ENCODE peak calls at places on chromosomes 4 and X, in nine cellular contexts. One of them, this sample, is unnamed.

GRCh38 chr4:140884431-140885058 is 128.4 kb upstream of the TBC1D9 start:
- DNase-seq in astrocyte: peak
- DNase-seq in T-helper 2 cell: no peak
- DNase-seq in activated CD8-positive, alpha-beta memory T cell treated with anti-CD3 and anti-CD28 coated beads for 24 hours: no peak
- DNase-seq in ACHN: peak
- DNase-seq in non-pigmented ciliary epithelial cell: peak
- DNase-seq in caudate nucleus: no peak
- DNase-seq in stimulated activated CD4-positive, alpha-beta T cell treated with anti-CD3 and anti-CD28 coated beads, Interleukin-15, amount 100 ng/mL, for 24 hours: peak
- DNase-seq in fibroblast of lung: peak
- DNase-seq in this sample: peak

GRCh38 chr4:41525129-41525528 is 12.8 kb upstream of the LIMCH1 start:
- DNase-seq in astrocyte: peak
- DNase-seq in T-helper 2 cell: no peak
- DNase-seq in activated CD8-positive, alpha-beta memory T cell treated with anti-CD3 and anti-CD28 coated beads for 24 hours: no peak
- DNase-seq in ACHN: no peak
- DNase-seq in non-pigmented ciliary epithelial cell: peak
- DNase-seq in caudate nucleus: no peak
- DNase-seq in stimulated activated CD4-positive, alpha-beta T cell treated with anti-CD3 and anti-CD28 coated beads, Interleukin-15, amount 100 ng/mL, for 24 hours: no peak
- DNase-seq in fibroblast of lung: peak
- DNase-seq in this sample: peak

GRCh38 chrX:38669425-38669824 is 108.1 kb downstream of the TSPAN7 start:
- DNase-seq in astrocyte: no peak
- DNase-seq in T-helper 2 cell: no peak
- DNase-seq in activated CD8-positive, alpha-beta memory T cell treated with anti-CD3 and anti-CD28 coated beads for 24 hours: no peak
- DNase-seq in ACHN: no peak
- DNase-seq in non-pigmented ciliary epithelial cell: no peak
- DNase-seq in caudate nucleus: no peak
- DNase-seq in stimulated activated CD4-positive, alpha-beta T cell treated with anti-CD3 and anti-CD28 coated beads, Interleukin-15, amount 100 ng/mL, for 24 hours: no peak
- DNase-seq in fibroblast of lung: no peak
- DNase-seq in this sample: no peak

GRCh38 chr4:147347217-147347616 is 133.7 kb upstream of the EDNRA start:
- DNase-seq in astrocyte: no peak
- DNase-seq in T-helper 2 cell: no peak
- DNase-seq in activated CD8-positive, alpha-beta memory T cell treated with anti-CD3 and anti-CD28 coated beads for 24 hours: no peak
- DNase-seq in ACHN: no peak
- DNase-seq in non-pigmented ciliary epithelial cell: no peak
- DNase-seq in caudate nucleus: no peak
- DNase-seq in stimulated activated CD4-positive, alpha-beta T cell treated with anti-CD3 and anti-CD28 coated beads, Interleukin-15, amount 100 ng/mL, for 24 hours: no peak
- DNase-seq in fibroblast of lung: no peak
- DNase-seq in this sample: no peak

GRCh38 chr4:115780835-115781234 is 667.4 kb upstream of the NDST4 start:
- DNase-seq in astrocyte: no peak
- DNase-seq in T-helper 2 cell: no peak
- DNase-seq in activated CD8-positive, alpha-beta memory T cell treated with anti-CD3 and anti-CD28 coated beads for 24 hours: no peak
- DNase-seq in ACHN: no peak
- DNase-seq in non-pigmented ciliary epithelial cell: no peak
- DNase-seq in caudate nucleus: no peak
- DNase-seq in stimulated activated CD4-positive, alpha-beta T cell treated with anti-CD3 and anti-CD28 coated beads, Interleukin-15, amount 100 ng/mL, for 24 hours: no peak
- DNase-seq in fibroblast of lung: no peak
- DNase-seq in this sample: no peak

GRCh38 chr4:113849771-113850170 is 88.2 kb upstream of the CAMK2D start:
- DNase-seq in astrocyte: peak
- DNase-seq in T-helper 2 cell: no peak
- DNase-seq in activated CD8-positive, alpha-beta memory T cell treated with anti-CD3 and anti-CD28 coated beads for 24 hours: no peak
- DNase-seq in ACHN: no peak
- DNase-seq in non-pigmented ciliary epithelial cell: no peak
- DNase-seq in caudate nucleus: no peak
- DNase-seq in stimulated activated CD4-positive, alpha-beta T cell treated with anti-CD3 and anti-CD28 coated beads, Interleukin-15, amount 100 ng/mL, for 24 hours: no peak
- DNase-seq in fibroblast of lung: peak
- DNase-seq in this sample: no peak

GRCh38 chr4:185534850-185535761 is at the start of gene PDLIM3:
- DNase-seq in astrocyte: peak
- DNase-seq in T-helper 2 cell: no peak
- DNase-seq in activated CD8-positive, alpha-beta memory T cell treated with anti-CD3 and anti-CD28 coated beads for 24 hours: no peak
- DNase-seq in ACHN: peak
- DNase-seq in non-pigmented ciliary epithelial cell: no peak
- DNase-seq in caudate nucleus: peak
- DNase-seq in stimulated activated CD4-positive, alpha-beta T cell treated with anti-CD3 and anti-CD28 coated beads, Interleukin-15, amount 100 ng/mL, for 24 hours: peak
- DNase-seq in fibroblast of lung: peak
- DNase-seq in this sample: no peak

GRCh38 chrX:39725928-39726619 is 371.7 kb downstream of the BCOR start:
- DNase-seq in astrocyte: peak
- DNase-seq in T-helper 2 cell: no peak
- DNase-seq in activated CD8-positive, alpha-beta memory T cell treated with anti-CD3 and anti-CD28 coated beads for 24 hours: no peak
- DNase-seq in ACHN: no peak
- DNase-seq in non-pigmented ciliary epithelial cell: peak
- DNase-seq in caudate nucleus: no peak
- DNase-seq in stimulated activated CD4-positive, alpha-beta T cell treated with anti-CD3 and anti-CD28 coated beads, Interleukin-15, amount 100 ng/mL, for 24 hours: no peak
- DNase-seq in fibroblast of lung: peak
- DNase-seq in this sample: no peak

GRCh38 chr4:71711044-71711984 is 72.6 kb downstream of the GC start:
- DNase-seq in astrocyte: no peak
- DNase-seq in T-helper 2 cell: no peak
- DNase-seq in activated CD8-positive, alpha-beta memory T cell treated with anti-CD3 and anti-CD28 coated beads for 24 hours: no peak
- DNase-seq in ACHN: no peak
- DNase-seq in non-pigmented ciliary epithelial cell: no peak
- DNase-seq in caudate nucleus: no peak
- DNase-seq in stimulated activated CD4-positive, alpha-beta T cell treated with anti-CD3 and anti-CD28 coated beads, Interleukin-15, amount 100 ng/mL, for 24 hours: no peak
- DNase-seq in fibroblast of lung: no peak
- DNase-seq in this sample: peak

GRCh38 chrX:12021708-12022107 is 116.6 kb upstream of the FRMPD4 start:
- DNase-seq in astrocyte: no peak
- DNase-seq in T-helper 2 cell: no peak
- DNase-seq in activated CD8-positive, alpha-beta memory T cell treated with anti-CD3 and anti-CD28 coated beads for 24 hours: no peak
- DNase-seq in ACHN: no peak
- DNase-seq in non-pigmented ciliary epithelial cell: no peak
- DNase-seq in caudate nucleus: no peak
- DNase-seq in stimulated activated CD4-positive, alpha-beta T cell treated with anti-CD3 and anti-CD28 coated beads, Interleukin-15, amount 100 ng/mL, for 24 hours: no peak
- DNase-seq in fibroblast of lung: peak
- DNase-seq in this sample: peak

GRCh38 chrX:31209005-31209612 is 137.3 kb upstream of the FTHL17 start:
- DNase-seq in astrocyte: peak
- DNase-seq in T-helper 2 cell: no peak
- DNase-seq in activated CD8-positive, alpha-beta memory T cell treated with anti-CD3 and anti-CD28 coated beads for 24 hours: no peak
- DNase-seq in ACHN: no peak
- DNase-seq in non-pigmented ciliary epithelial cell: no peak
- DNase-seq in caudate nucleus: no peak
- DNase-seq in stimulated activated CD4-positive, alpha-beta T cell treated with anti-CD3 and anti-CD28 coated beads, Interleukin-15, amount 100 ng/mL, for 24 hours: no peak
- DNase-seq in fibroblast of lung: peak
- DNase-seq in this sample: no peak

GRCh38 chr4:76540496-76540895 is 105.5 kb downstream of the SHROOM3 start:
- DNase-seq in astrocyte: no peak
- DNase-seq in T-helper 2 cell: no peak
- DNase-seq in activated CD8-positive, alpha-beta memory T cell treated with anti-CD3 and anti-CD28 coated beads for 24 hours: no peak
- DNase-seq in ACHN: no peak
- DNase-seq in non-pigmented ciliary epithelial cell: no peak
- DNase-seq in caudate nucleus: no peak
- DNase-seq in stimulated activated CD4-positive, alpha-beta T cell treated with anti-CD3 and anti-CD28 coated beads, Interleukin-15, amount 100 ng/mL, for 24 hours: no peak
- DNase-seq in fibroblast of lung: peak
- DNase-seq in this sample: no peak

GRCh38 chrX:139974496-139974895 is 9.2 kb upstream of the CXorf66 start:
- DNase-seq in astrocyte: no peak
- DNase-seq in T-helper 2 cell: no peak
- DNase-seq in activated CD8-positive, alpha-beta memory T cell treated with anti-CD3 and anti-CD28 coated beads for 24 hours: no peak
- DNase-seq in ACHN: no peak
- DNase-seq in non-pigmented ciliary epithelial cell: no peak
- DNase-seq in caudate nucleus: no peak
- DNase-seq in stimulated activated CD4-positive, alpha-beta T cell treated with anti-CD3 and anti-CD28 coated beads, Interleukin-15, amount 100 ng/mL, for 24 hours: no peak
- DNase-seq in fibroblast of lung: no peak
- DNase-seq in this sample: no peak

GRCh38 chrX:103343105-103343504 is 13.1 kb downstream of the TCEAL7 start:
- DNase-seq in astrocyte: no peak
- DNase-seq in T-helper 2 cell: no peak
- DNase-seq in activated CD8-positive, alpha-beta memory T cell treated with anti-CD3 and anti-CD28 coated beads for 24 hours: no peak
- DNase-seq in ACHN: peak
- DNase-seq in non-pigmented ciliary epithelial cell: no peak
- DNase-seq in caudate nucleus: peak
- DNase-seq in stimulated activated CD4-positive, alpha-beta T cell treated with anti-CD3 and anti-CD28 coated beads, Interleukin-15, amount 100 ng/mL, for 24 hours: peak
- DNase-seq in fibroblast of lung: peak
- DNase-seq in this sample: no peak

GRCh38 chrX:125782184-125782583 is 383.9 kb downstream of the DCAF12L2 start:
- DNase-seq in astrocyte: no peak
- DNase-seq in T-helper 2 cell: no peak
- DNase-seq in activated CD8-positive, alpha-beta memory T cell treated with anti-CD3 and anti-CD28 coated beads for 24 hours: no peak
- DNase-seq in ACHN: no peak
- DNase-seq in non-pigmented ciliary epithelial cell: no peak
- DNase-seq in caudate nucleus: no peak
- DNase-seq in stimulated activated CD4-positive, alpha-beta T cell treated with anti-CD3 and anti-CD28 coated beads, Interleukin-15, amount 100 ng/mL, for 24 hours: no peak
- DNase-seq in fibroblast of lung: no peak
- DNase-seq in this sample: no peak

GRCh38 chrX:39944416-39944815 is 153.3 kb downstream of the BCOR start:
- DNase-seq in astrocyte: no peak
- DNase-seq in T-helper 2 cell: no peak
- DNase-seq in activated CD8-positive, alpha-beta memory T cell treated with anti-CD3 and anti-CD28 coated beads for 24 hours: no peak
- DNase-seq in ACHN: no peak
- DNase-seq in non-pigmented ciliary epithelial cell: no peak
- DNase-seq in caudate nucleus: no peak
- DNase-seq in stimulated activated CD4-positive, alpha-beta T cell treated with anti-CD3 and anti-CD28 coated beads, Interleukin-15, amount 100 ng/mL, for 24 hours: no peak
- DNase-seq in fibroblast of lung: no peak
- DNase-seq in this sample: no peak

GRCh38 chr4:26576171-26576829 is 7.6 kb upstream of the TBC1D19 start:
- DNase-seq in astrocyte: peak
- DNase-seq in T-helper 2 cell: no peak
- DNase-seq in activated CD8-positive, alpha-beta memory T cell treated with anti-CD3 and anti-CD28 coated beads for 24 hours: no peak
- DNase-seq in ACHN: no peak
- DNase-seq in non-pigmented ciliary epithelial cell: no peak
- DNase-seq in caudate nucleus: no peak
- DNase-seq in stimulated activated CD4-positive, alpha-beta T cell treated with anti-CD3 and anti-CD28 coated beads, Interleukin-15, amount 100 ng/mL, for 24 hours: no peak
- DNase-seq in fibroblast of lung: peak
- DNase-seq in this sample: no peak

GRCh38 chr4:112144546-112145325 is 518 bp upstream of the FAM241A start:
- DNase-seq in astrocyte: no peak
- DNase-seq in T-helper 2 cell: no peak
- DNase-seq in activated CD8-positive, alpha-beta memory T cell treated with anti-CD3 and anti-CD28 coated beads for 24 hours: no peak
- DNase-seq in ACHN: no peak
- DNase-seq in non-pigmented ciliary epithelial cell: no peak
- DNase-seq in caudate nucleus: no peak
- DNase-seq in stimulated activated CD4-positive, alpha-beta T cell treated with anti-CD3 and anti-CD28 coated beads, Interleukin-15, amount 100 ng/mL, for 24 hours: no peak
- DNase-seq in fibroblast of lung: no peak
- DNase-seq in this sample: no peak

GRCh38 chrX:71302461-71303213 is 1.1 kb downstream of the ITGB1BP2 start:
- DNase-seq in astrocyte: peak
- DNase-seq in T-helper 2 cell: no peak
- DNase-seq in activated CD8-positive, alpha-beta memory T cell treated with anti-CD3 and anti-CD28 coated beads for 24 hours: no peak
- DNase-seq in ACHN: no peak
- DNase-seq in non-pigmented ciliary epithelial cell: no peak
- DNase-seq in caudate nucleus: no peak
- DNase-seq in stimulated activated CD4-positive, alpha-beta T cell treated with anti-CD3 and anti-CD28 coated beads, Interleukin-15, amount 100 ng/mL, for 24 hours: no peak
- DNase-seq in fibroblast of lung: peak
- DNase-seq in this sample: no peak

GRCh38 chr4:22417408-22417807 is 98.5 kb downstream of the ADGRA3 start:
- DNase-seq in astrocyte: peak
- DNase-seq in T-helper 2 cell: no peak
- DNase-seq in activated CD8-positive, alpha-beta memory T cell treated with anti-CD3 and anti-CD28 coated beads for 24 hours: no peak
- DNase-seq in ACHN: no peak
- DNase-seq in non-pigmented ciliary epithelial cell: peak
- DNase-seq in caudate nucleus: no peak
- DNase-seq in stimulated activated CD4-positive, alpha-beta T cell treated with anti-CD3 and anti-CD28 coated beads, Interleukin-15, amount 100 ng/mL, for 24 hours: no peak
- DNase-seq in fibroblast of lung: peak
- DNase-seq in this sample: peak

GRCh38 chr4:3047464-3048286 is 26.7 kb downstream of the HTT-AS start:
- DNase-seq in astrocyte: no peak
- DNase-seq in T-helper 2 cell: peak
- DNase-seq in activated CD8-positive, alpha-beta memory T cell treated with anti-CD3 and anti-CD28 coated beads for 24 hours: peak
- DNase-seq in ACHN: peak
- DNase-seq in non-pigmented ciliary epithelial cell: no peak
- DNase-seq in caudate nucleus: peak
- DNase-seq in stimulated activated CD4-positive, alpha-beta T cell treated with anti-CD3 and anti-CD28 coated beads, Interleukin-15, amount 100 ng/mL, for 24 hours: peak
- DNase-seq in fibroblast of lung: peak
- DNase-seq in this sample: no peak

GRCh38 chrX:41759817-41760216 is 35.8 kb downstream of the GPR82 start:
- DNase-seq in astrocyte: no peak
- DNase-seq in T-helper 2 cell: no peak
- DNase-seq in activated CD8-positive, alpha-beta memory T cell treated with anti-CD3 and anti-CD28 coated beads for 24 hours: no peak
- DNase-seq in ACHN: peak
- DNase-seq in non-pigmented ciliary epithelial cell: no peak
- DNase-seq in caudate nucleus: no peak
- DNase-seq in stimulated activated CD4-positive, alpha-beta T cell treated with anti-CD3 and anti-CD28 coated beads, Interleukin-15, amount 100 ng/mL, for 24 hours: no peak
- DNase-seq in fibroblast of lung: peak
- DNase-seq in this sample: no peak

GRCh38 chr4:28879178-28879577 is 1841.0 kb upstream of the PCDH7 start:
- DNase-seq in astrocyte: no peak
- DNase-seq in T-helper 2 cell: no peak
- DNase-seq in activated CD8-positive, alpha-beta memory T cell treated with anti-CD3 and anti-CD28 coated beads for 24 hours: no peak
- DNase-seq in ACHN: no peak
- DNase-seq in non-pigmented ciliary epithelial cell: peak
- DNase-seq in caudate nucleus: no peak
- DNase-seq in stimulated activated CD4-positive, alpha-beta T cell treated with anti-CD3 and anti-CD28 coated beads, Interleukin-15, amount 100 ng/mL, for 24 hours: no peak
- DNase-seq in fibroblast of lung: peak
- DNase-seq in this sample: no peak

GRCh38 chr4:183213996-183214395 is 106.1 kb downstream of the CLDN22 start:
- DNase-seq in astrocyte: no peak
- DNase-seq in T-helper 2 cell: no peak
- DNase-seq in activated CD8-positive, alpha-beta memory T cell treated with anti-CD3 and anti-CD28 coated beads for 24 hours: no peak
- DNase-seq in ACHN: no peak
- DNase-seq in non-pigmented ciliary epithelial cell: no peak
- DNase-seq in caudate nucleus: no peak
- DNase-seq in stimulated activated CD4-positive, alpha-beta T cell treated with anti-CD3 and anti-CD28 coated beads, Interleukin-15, amount 100 ng/mL, for 24 hours: no peak
- DNase-seq in fibroblast of lung: no peak
- DNase-seq in this sample: no peak

This sample was measured in retinal pigment epithelial cell.